ENCODE peak calls at places on chromosomes 16 and 17, in five cellular contexts. L, Z, G, V and Y are unnamed samples.

GRCh38 chr17:50681260-50682200 is 26.2 kb downstream of the ANKRD40 start:
- DNase-seq in V (peak), L (peak), Z (peak), G (peak), Y (no peak)

GRCh38 chr16:71303938-71304337 is 14.7 kb upstream of the CMTR2 start:
- DNase-seq in Z (no peak), G (no peak), L (peak), V (no peak), Y (no peak)

GRCh38 chr16:79593074-79593531 is 7.4 kb downstream of the MAF start:
- DNase-seq in G (no peak), L (no peak), V (no peak), Z (no peak), Y (no peak)

GRCh38 chr16:1331712-1332617 is 1.5 kb upstream of the BAIAP3 start:
- DNase-seq in L (peak), G (peak), Z (peak), V (peak), Y (no peak)

GRCh38 chr16:3954411-3954921 is 74.0 kb upstream of the CREBBP start:
- DNase-seq in G (no peak), V (no peak), L (no peak), Z (no peak), Y (no peak)

GRCh38 chr16:67158637-67159600 is 790 bp downstream of the TRADD start:
- DNase-seq in L (no peak), V (peak), Z (peak), G (peak), Y (no peak)

GRCh38 chr17:41767324-41768042 is 19.0 kb downstream of the JUP start:
- DNase-seq in V (no peak), L (no peak), G (no peak), Z (peak), Y (no peak)

GRCh38 chr17:48598727-48599126 is 5.1 kb upstream of the HOXB5 start:
- DNase-seq in L (no peak), G (no peak), V (no peak), Z (no peak), Y (no peak)

GRCh38 chr17:79541038-79541437 is 69.8 kb downstream of the RBFOX3 start:
- DNase-seq in G (no peak), Z (peak), L (no peak), V (no peak), Y (no peak)

GRCh38 chr16:78684040-78684611 is 584.7 kb downstream of the WWOX start:
- DNase-seq in G (no peak), Z (no peak), V (no peak), L (no peak), Y (no peak)

GRCh38 chr16:68921654-68922053 is 78.3 kb downstream of the TANGO6 start:
- DNase-seq in L (peak), V (no peak), Z (no peak), G (no peak), Y (peak)
- TF ChIP-seq REST in L (no peak), V (no peak), Z (no peak), G (no peak), Y (no peak)

DNA sequence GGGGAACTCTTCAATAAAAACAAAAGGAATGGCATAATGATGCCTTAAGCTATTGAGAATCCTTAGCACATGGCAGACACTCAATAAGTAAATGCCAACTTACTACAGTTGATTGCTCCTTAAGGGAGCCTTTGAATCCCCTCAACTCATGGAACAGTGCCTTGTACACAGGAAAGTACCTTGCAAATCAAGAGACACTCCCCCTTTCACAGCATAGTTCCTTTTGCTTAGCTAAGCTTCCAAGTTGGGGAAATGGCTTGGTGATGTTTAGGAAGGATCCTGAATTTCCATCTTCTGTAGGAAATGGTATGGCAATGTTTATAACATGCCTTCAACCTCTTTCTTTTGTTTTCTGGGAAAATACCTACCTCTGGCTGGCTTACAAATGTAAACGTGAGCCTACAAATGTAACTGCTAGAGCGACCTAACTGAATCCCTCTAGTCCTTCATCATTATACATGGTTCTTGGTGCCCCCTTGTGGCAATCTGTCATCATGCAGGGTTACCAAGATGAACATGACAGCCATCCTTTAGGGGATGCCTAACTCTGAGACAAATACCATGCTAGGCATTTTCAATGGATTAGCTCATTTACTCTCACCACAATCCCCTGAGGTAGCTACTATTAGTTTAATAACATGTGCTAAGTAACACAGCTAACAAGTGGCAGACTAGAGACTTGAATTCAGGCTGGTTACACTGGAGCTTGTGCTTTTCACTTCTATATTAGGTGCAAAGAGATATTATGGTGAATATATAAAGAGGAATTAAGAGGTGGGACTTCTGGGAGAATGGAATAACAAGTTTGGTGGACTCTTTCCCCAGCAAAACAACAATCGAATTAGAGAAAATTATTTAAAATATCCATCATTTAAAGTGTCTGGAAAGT is 65.0 kb downstream of the MMD start:
- DNase-seq in L (peak), G (peak), Z (peak), V (peak), Y (peak)
- H3K4me3 ChIP-seq in L (no peak), G (no peak), Z (no peak), V (no peak), Y (no peak)

GRCh38 chr17:13813347-13814240 is 211.9 kb upstream of the HS3ST3A1 start:
- DNase-seq in G (peak), Z (no peak), V (no peak), L (no peak), Y (no peak)
- TF ChIP-seq POLR2AphosphoS5 in G (no peak), Z (no peak), V (no peak), L (no peak), Y (no peak)

DNA sequence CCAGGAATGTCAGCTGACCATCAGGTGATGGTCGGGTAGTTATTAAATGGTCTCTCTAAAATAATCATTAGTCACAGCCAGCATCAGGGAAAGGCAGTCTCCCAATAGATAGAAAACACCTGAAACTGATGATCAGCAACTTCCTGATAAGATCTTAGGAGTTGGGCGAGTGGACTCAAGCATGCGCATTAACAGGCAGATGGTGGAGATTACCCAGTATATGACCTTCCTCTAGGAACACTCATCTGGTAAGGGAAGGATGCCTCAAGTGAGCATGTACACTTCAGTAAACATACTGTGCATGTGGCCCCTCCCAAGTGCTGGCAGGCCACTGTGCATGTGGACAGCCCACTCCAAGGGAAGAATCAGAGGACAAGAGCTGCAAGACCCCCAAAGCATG is 106.0 kb downstream of the ABCC12 start:
- DNase-seq in L (no peak), G (no peak), V (no peak), Z (no peak), Y (no peak)
- TF ChIP-seq REST in L (no peak), G (no peak), V (no peak), Z (no peak), Y (no peak)

DNA sequence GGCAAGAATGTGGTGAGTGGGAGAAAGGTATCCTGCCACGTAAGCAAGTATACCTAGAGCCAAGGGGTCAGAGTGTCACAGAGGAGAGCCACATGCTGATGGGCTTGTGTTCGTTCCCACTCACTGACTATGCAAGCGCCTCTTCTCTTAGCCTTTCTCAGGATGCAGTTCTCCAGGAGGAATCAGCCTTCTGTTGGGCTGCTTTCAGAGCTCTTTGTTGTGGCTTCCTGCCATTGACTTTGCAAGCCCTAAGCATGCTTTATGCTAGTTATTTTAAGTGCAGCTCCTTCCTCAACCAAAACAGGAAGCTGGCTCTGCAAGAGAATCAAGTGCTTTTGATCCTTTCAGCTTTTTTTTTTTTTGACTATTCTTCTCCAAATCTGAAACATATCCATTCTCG is 66.6 kb downstream of the SIAH1 start:
- DNase-seq in Z (no peak), L (no peak), G (peak), V (no peak), Y (no peak)
- H3K4me3 ChIP-seq in Z (no peak), L (no peak), G (no peak), V (no peak), Y (no peak)